ENCODE peak calls at places on chromosome 13, in five cellular contexts. E is right lobe of liver, A is HFF-Myc, V is cardiac fibroblast, J is astrocyte. U is an unnamed sample.

GRCh38 chr13:113073942-113074341 is 31.6 kb upstream of the F7 start:
- DNase-seq in E (no peak), A (no peak), V (no peak), J (no peak), U (no peak)

GRCh38 chr13:40113644-40114304 is 458.3 kb downstream of the COG6 start:
- DNase-seq in E (no peak), A (no peak), V (peak), J (peak), U (peak)

GRCh38 chr13:33281951-33282595 is 3.5 kb downstream of the STARD13 start:
- DNase-seq in E (no peak), A (no peak), V (no peak), J (peak), U (peak)

GRCh38 chr13:64505511-64505910 is 2724.6 kb downstream of the PCDH9 start:
- DNase-seq in E (no peak), A (no peak), V (peak), J (peak), U (peak)

GRCh38 chr13:91032104-91032503 is 315.4 kb upstream of the MIR17HG start:
- DNase-seq in E (no peak), A (no peak), V (no peak), J (no peak), U (no peak)

GRCh38 chr13:98184796-98185195 is 7.7 kb upstream of the RNF113B start:
- DNase-seq in E (no peak), A (no peak), V (no peak), J (peak), U (peak)

GRCh38 chr13:106302843-106303242 is 232.6 kb downstream of the EFNB2 start:
- DNase-seq in E (no peak), A (no peak), V (no peak), J (no peak), U (no peak)

GRCh38 chr13:36098080-36098479 is 33.1 kb downstream of the DCLK1 start:
- DNase-seq in E (no peak), A (no peak), V (no peak), J (no peak), U (no peak)

GRCh38 chr13:109454167-109454917 is 332.0 kb downstream of the IRS2 start:
- DNase-seq in E (no peak), A (no peak), V (peak), J (peak), U (peak)

GRCh38 chr13:106393776-106394175 is 141.7 kb downstream of the EFNB2 start:
- DNase-seq in E (no peak), A (no peak), V (no peak), J (no peak), U (peak)

GRCh38 chr13:34124912-34125311 is 307.0 kb downstream of the RFC3 start:
- DNase-seq in E (no peak), A (no peak), V (no peak), J (no peak), U (no peak)

GRCh38 chr13:54536112-54536511 is 1507.5 kb downstream of the OLFM4 start:
- DNase-seq in E (no peak), A (no peak), V (no peak), J (no peak), U (no peak)

GRCh38 chr13:31997641-31998040 is 33.9 kb upstream of the FRY start:
- DNase-seq in E (no peak), A (no peak), V (no peak), J (no peak), U (no peak)

GRCh38 chr13:77702364-77702763 is 4.9 kb downstream of the SLAIN1 start:
- DNase-seq in E (no peak), A (no peak), V (no peak), J (no peak), U (no peak)

GRCh38 chr13:80465321-80465720 is 124.4 kb upstream of the SPRY2 start:
- DNase-seq in E (peak), A (no peak), V (no peak), J (no peak), U (no peak)

GRCh38 chr13:73967397-73968165 is 166.6 kb downstream of the KLF12 start:
- DNase-seq in E (no peak), A (no peak), V (no peak), J (no peak), U (no peak)

GRCh38 chr13:107375701-107376350 is 807.9 kb upstream of the ARGLU1 start:
- DNase-seq in E (no peak), A (no peak), V (peak), J (peak), U (no peak)

GRCh38 chr13:110405597-110406450 is 98.7 kb downstream of the COL4A2 start:
- DNase-seq in E (no peak), A (no peak), V (peak), J (peak), U (peak)

GRCh38 chr13:59545007-59545406 is 618.7 kb downstream of the DIAPH3 start:
- DNase-seq in E (no peak), A (no peak), V (no peak), J (no peak), U (no peak)
- TF ChIP-seq CTCF in E (no peak), A (peak), V (no peak), J (no peak), U (no peak)

GRCh38 chr13:50236898-50237318 is 221.7 kb downstream of the KCNRG start:
- DNase-seq in E (no peak), A (no peak), V (peak), J (peak), U (peak)
- H3K4me3 ChIP-seq in E (no peak), A (no peak), V (no peak), J (no peak), U (no peak)

DNA sequence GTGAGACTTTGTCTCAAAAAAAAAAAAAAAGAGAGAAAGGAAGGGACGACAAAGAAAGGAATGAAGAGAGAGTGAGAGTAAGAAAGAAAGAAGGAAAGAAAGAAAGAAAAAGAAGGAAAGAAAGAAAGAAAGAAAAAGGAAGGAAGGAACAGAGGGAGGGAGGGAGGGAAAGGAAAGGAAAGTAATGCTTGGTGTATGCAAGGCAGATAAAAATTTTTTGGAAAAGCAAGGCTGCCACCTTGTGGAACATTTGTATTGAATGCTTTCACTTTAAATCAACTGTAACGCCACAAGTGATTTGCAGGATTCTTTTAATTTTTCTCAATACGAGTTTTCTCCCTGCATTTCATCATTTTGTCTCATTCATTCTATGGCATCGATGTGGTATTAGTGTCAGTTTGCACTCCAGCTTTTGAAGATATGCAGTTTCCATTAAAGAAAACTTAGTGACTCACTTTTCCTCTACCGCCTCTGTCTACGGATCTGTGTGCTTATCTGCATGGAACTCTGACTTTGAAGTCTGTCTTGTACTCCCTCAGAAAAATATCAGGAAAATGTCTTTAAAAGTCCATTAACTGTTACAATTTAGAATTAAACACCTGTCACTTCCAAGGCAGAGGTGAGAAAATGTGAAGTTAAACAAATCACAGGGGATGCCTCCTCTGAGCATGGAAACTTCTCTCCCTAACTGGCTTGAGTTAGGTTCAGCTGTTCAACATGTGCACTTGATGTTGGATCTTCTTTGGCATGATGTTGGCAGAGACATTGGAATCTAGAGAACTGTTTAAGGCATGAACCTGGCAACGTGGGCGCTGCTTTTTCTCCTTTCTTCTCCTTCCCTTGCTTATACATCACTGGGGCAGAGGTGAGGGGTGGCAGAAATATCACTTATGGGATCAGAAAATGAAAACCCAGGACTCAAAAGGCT is 20.0 kb upstream of the ZDHHC20 start:
- DNase-seq in E (no peak), A (peak), V (peak), J (peak), U (peak)
- TF ChIP-seq CTCF in E (peak), A (peak), V (peak), J (peak), U (peak)

GRCh38 chr13:44373247-44373600 is 400 bp upstream of the SERP2 start:
- DNase-seq in E (no peak), A (no peak), V (no peak), J (no peak), U (no peak)
- H3K4me3 ChIP-seq in E (peak), A (peak), V (peak), J (peak), U (peak)

GRCh38 chr13:23375007-23375971 is 58.2 kb downstream of the SACS start:
- DNase-seq in E (peak), A (peak), V (peak), J (peak), U (peak)
- TF ChIP-seq CTCF in E (peak), A (no peak), V (no peak), J (no peak), U (no peak)

GRCh38 chr13:52450793-52451116 is 321 bp upstream of the VPS36 start:
- DNase-seq in E (no peak), A (no peak), V (no peak), J (no peak), U (no peak)
- H3K4me3 ChIP-seq in E (no peak), A (no peak), V (peak), J (peak), U (peak)

GRCh38 chr13:46171223-46171622 is 10.8 kb downstream of the LCP1 start:
- DNase-seq in E (no peak), A (no peak), V (no peak), J (no peak), U (no peak)

GRCh38 chr13:46168818-46169217 is 13.2 kb downstream of the LCP1 start:
- DNase-seq in E (no peak), A (no peak), V (no peak), J (no peak), U (no peak)

GRCh38 chr13:46171739-46172138 is 10.2 kb downstream of the LCP1 start:
- DNase-seq in E (no peak), A (no peak), V (no peak), J (no peak), U (no peak)

GRCh38 chr13:46170268-46170667 is 11.7 kb downstream of the LCP1 start:
- DNase-seq in E (no peak), A (no peak), V (no peak), J (no peak), U (no peak)

DNA sequence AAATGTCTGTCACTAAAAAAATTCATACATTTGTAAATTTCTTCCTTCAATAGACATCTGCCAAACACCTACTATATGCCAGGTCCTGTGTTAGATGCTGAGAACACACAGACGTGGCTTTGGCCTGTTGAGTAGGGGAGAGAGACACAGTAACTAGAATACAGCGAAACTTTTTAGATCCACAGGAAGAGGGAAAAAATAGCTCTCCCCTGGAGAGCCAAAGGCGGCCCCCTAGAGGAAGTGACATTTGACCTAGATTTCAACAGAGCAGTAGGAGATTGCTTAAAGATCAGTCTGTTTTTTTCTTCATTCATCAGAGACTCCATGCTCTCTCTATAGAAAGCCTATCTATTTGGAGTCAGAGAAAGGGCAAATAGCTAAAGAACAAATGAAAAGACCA is 11.3 kb downstream of the LCP1 start:
- DNase-seq in E (no peak), A (no peak), V (peak), J (no peak), U (peak)
- TF ChIP-seq CTCF in E (no peak), A (no peak), V (no peak), J (no peak), U (no peak)

GRCh38 chr13:50082426-50083283 is 67.4 kb downstream of the KCNRG start:
- DNase-seq in E (peak), A (peak), V (peak), J (peak), U (peak)

GRCh38 chr13:50080856-50081105 is 65.5 kb downstream of the KCNRG start:
- DNase-seq in E (no peak), A (no peak), V (peak), J (no peak), U (peak)

GRCh38 chr13:50081106-50081898 is 66.1 kb downstream of the KCNRG start:
- DNase-seq in E (peak), A (no peak), V (no peak), J (no peak), U (no peak)

GRCh38 chr13:50081899-50082425 is 66.7 kb downstream of the KCNRG start:
- DNase-seq in E (peak), A (peak), V (peak), J (peak), U (peak)

GRCh38 chr13:50085063-50085462 is 69.8 kb downstream of the KCNRG start:
- DNase-seq in E (no peak), A (no peak), V (peak), J (no peak), U (peak)
- H3K4me3 ChIP-seq in E (peak), A (peak), V (peak), J (peak), U (peak)

GRCh38 chr13:27797228-27797624 is 4.9 kb downstream of the GSX1 start:
- DNase-seq in E (no peak), A (no peak), V (peak), J (no peak), U (peak)
- TF ChIP-seq CTCF in E (no peak), A (no peak), V (no peak), J (no peak), U (peak)